ENCODE peak calls at places on chromosomes 16 and 17, in four cellular contexts. C, A, R and Z are unnamed samples.

GRCh38 chr16:75074920-75075687 is 41.5 kb downstream of the LDHD start:
- DNase-seq in C (no peak), A (no peak), R (no peak), Z (no peak)

GRCh38 chr17:66676421-66676820 is 158.5 kb upstream of the CACNG5 start:
- DNase-seq in C (no peak), A (no peak), R (peak; percentile 89), Z (no peak)

GRCh38 chr17:79201536-79202227 is 127.1 kb downstream of the ENGASE start:
- DNase-seq in C (no peak), A (no peak), R (no peak), Z (peak; percentile 70)

GRCh38 chr16:11325404-11326083 is 19.7 kb upstream of the RMI2 start:
- DNase-seq in C (no peak), A (no peak), R (no peak), Z (no peak)

GRCh38 chr16:17470002-17470870 is 524 bp downstream of the XYLT1 start:
- DNase-seq in C (no peak), A (no peak), R (no peak), Z (peak; percentile 28)

GRCh38 chr16:64742560-64742959 is 379.3 kb downstream of the CDH11 start:
- DNase-seq in C (no peak), A (no peak), R (no peak), Z (no peak)

GRCh38 chr16:85187447-85187846 is 75.2 kb upstream of the CIBAR2 start:
- DNase-seq in C (peak; percentile 85), A (no peak), R (no peak), Z (no peak)

GRCh38 chr17:2406271-2406902 is 5.5 kb upstream of the MNT start:
- DNase-seq in C (no peak), A (no peak), R (no peak), Z (no peak)

GRCh38 chr16:5234295-5235050 is 136.9 kb upstream of the EEF2KMT start:
- DNase-seq in C (peak; percentile 31), A (no peak), R (no peak), Z (no peak)

GRCh38 chr16:83494459-83494858 is 313.3 kb upstream of the HSBP1 start:
- DNase-seq in C (no peak), A (no peak), R (no peak), Z (no peak)

GRCh38 chr16:83701494-83701893 is 106.3 kb upstream of the HSBP1 start:
- DNase-seq in C (peak; percentile 90), A (peak; percentile 31), R (peak; percentile 8), Z (peak; percentile 26)

GRCh38 chr17:74746922-74747321 is 1.5 kb upstream of the NHERF1 start:
- DNase-seq in C (no peak), A (no peak), R (no peak), Z (no peak)

DNA sequence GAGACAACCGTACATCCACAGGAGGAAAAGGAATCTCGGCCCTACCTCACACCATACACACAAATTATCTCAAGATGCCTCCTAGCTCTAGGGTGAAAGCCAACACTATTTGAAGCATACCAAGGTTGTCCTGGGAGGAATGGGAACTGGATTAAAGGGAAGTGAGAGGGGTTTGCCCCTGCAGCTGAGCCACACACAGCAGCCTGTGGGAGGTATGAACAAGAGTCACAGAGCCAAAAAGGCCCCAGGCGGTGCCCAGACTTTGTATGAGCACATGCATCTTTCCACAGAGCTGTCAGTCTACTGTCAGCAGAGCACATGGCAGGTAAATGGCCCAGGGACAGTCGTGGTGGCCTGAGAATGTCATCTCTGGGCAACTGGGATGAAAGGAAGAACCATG is 31.0 kb upstream of the RCVRN start:
- DNase-seq in C (no peak), A (no peak), R (no peak), Z (no peak)
- H3K4me3 ChIP-seq in C (no peak overlapping the region), A (no peak overlapping the region), R (no peak overlapping the region), Z (no peak overlapping the region)

GRCh38 chr17:36578671-36579070 is 13.0 kb upstream of the DHRS11 start:
- DNase-seq in C (no peak), A (no peak), R (no peak), Z (no peak)
- H3K36me3 ChIP-seq in C (peaks cover 33% of the 10 kb centered on the region), A (peaks cover 48% of the 10 kb centered on the region), R (peaks cover 8% of the 10 kb centered on the region), Z (peaks cover 82% of the 10 kb centered on the region)

DNA sequence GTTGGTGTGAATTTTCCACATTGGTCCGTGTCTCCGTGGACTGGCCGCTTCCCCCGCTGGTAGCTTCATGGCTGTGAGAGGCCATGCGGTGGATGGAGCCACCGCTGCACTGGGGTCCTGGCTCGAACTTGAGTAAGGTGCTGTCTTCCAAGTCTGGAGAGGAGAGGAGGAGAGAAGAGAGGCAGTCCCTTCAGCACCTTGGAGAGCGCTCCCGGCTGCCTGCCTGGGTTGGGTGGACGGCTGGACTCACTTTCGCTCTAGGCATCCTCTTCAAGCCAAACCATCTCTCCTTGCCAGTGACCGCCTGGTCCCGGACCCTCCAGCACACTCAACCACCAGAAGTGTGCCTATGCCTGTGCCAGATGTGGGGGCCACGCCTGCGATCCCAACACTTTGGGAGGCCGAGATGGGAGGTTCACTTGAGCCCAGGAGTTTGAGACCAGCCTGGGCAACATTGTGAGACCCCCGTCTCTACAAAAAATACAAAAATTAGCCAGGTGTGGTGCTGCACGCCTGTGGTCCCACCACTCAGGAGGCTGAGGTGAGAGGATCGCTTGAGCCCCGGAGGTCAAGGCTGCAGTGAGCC is 6.2 kb downstream of the JPH3 start:
- DNase-seq in C (peak; percentile 89), A (peak; percentile 71), R (peak; percentile 17), Z (peak; percentile 35)
- H3K27me3 ChIP-seq in C (peaks cover 6% of the 10 kb centered on the region), A (peaks cover 72% of the 10 kb centered on the region), R (peaks cover 18% of the 10 kb centered on the region), Z (peaks cover 9% of the 10 kb centered on the region)

GRCh38 chr16:81939164-81940067 is 71.9 kb downstream of the SDR42E1 start:
- DNase-seq in C (peak; percentile 77), A (no peak), R (no peak), Z (no peak)

GRCh38 chr16:81936209-81936608 is 75.1 kb downstream of the SDR42E1 start:
- DNase-seq in C (no peak), A (no peak), R (no peak), Z (no peak)

GRCh38 chr16:81940781-81941560 is 70.3 kb downstream of the SDR42E1 start:
- DNase-seq in C (peak; percentile 52), A (no peak), R (no peak), Z (peak; percentile 67)

GRCh38 chr16:81938331-81939163 is 72.7 kb downstream of the SDR42E1 start:
- DNase-seq in C (no peak), A (no peak), R (no peak), Z (no peak)

DNA sequence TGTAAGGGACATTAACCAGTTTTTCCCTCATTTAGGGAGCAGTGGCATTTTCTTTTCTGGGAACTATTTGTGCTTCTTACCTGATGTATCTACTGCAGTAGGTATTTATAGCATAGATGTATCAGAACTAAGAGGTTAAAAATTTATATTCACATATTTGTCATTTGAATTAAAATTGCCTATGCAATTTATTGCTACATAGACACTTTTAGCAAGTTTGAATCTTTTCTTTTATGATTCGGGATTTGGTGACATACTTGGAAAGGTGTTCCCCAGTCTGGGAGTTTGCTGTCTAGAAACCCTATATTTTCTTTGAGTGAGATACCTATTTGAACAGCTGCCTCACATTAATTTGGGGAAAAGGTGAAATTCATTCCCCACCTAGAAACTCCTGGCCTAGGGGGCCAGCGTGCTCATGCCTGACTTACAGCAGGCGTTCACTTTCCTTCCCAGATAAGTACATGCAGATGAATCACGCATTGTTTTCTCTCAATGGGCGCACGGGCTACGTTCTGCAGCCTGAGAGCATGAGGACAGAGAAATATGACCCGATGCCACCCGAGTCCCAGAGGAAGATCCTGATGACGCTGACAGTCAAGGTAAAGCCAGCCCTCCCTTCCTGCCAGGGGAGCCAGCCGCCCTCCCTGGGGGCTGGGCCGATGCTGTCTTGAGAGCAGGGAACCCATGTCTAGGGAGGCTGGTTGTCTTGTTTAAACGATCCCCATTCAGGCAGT is 73.8 kb downstream of the SDR42E1 start:
- DNase-seq in C (no peak), A (no peak), R (no peak), Z (no peak)
- H3K4me3 ChIP-seq in C (no peak overlapping the region), A (no peak overlapping the region), R (no peak overlapping the region), Z (no peak overlapping the region)

DNA sequence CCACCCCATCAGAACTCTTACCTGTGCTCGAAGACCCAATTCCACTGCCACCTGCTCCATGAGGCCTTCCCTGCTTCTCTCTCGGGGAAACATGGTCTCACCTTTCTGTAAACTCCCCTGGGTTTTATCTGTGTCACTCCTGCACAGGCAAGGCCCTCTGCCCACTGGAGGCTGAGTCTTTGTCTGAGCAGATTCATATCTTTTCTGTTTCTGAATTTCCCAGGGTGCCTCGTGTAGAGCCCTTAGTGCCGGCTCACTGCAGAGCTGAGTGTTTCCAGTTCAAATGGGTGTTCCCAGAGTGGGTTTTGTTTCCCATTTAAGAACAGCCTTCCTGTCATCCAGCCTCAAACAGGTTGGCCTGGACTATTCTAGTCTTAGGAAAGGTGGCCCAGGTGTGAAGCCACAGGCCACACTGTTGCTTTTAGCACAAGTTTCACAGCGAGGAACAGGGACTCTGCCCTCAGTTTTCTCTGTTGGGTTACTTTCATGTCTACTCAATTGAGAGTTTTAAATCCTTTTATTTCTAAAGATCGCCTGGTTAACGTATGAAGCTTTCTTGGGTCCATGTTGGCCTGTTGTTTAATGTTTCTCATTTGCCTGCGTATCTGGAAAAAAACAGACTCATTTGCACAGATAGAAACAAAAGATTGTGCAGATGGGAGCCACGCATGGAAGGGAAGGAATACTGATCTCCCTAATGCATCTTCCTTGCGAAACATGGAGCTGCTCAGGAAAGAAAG is 228.7 kb downstream of the MSI2 start:
- DNase-seq in C (no peak), A (no peak), R (no peak), Z (no peak)
- H3K36me3 ChIP-seq in C (no peaks in the 10 kb centered on the region), A (no peaks in the 10 kb centered on the region), R (no peaks in the 10 kb centered on the region), Z (no peaks in the 10 kb centered on the region)

GRCh38 chr17:48723555-48724239 is 712 bp downstream of the PRAC2 start:
- DNase-seq in C (peak; percentile 88), A (no peak), R (peak; percentile 67), Z (peak; percentile 90)

GRCh38 chr17:48725005-48725293 is 2.0 kb downstream of the PRAC2 start:
- DNase-seq in C (no peak), A (no peak), R (no peak), Z (no peak)

GRCh38 chr17:48722924-48723554 is at the start of gene PRAC2:
- DNase-seq in C (peak; percentile 83), A (no peak), R (peak; percentile 86), Z (peak; percentile 84)

GRCh38 chr17:48725294-48726064 is 2.5 kb downstream of the PRAC2 start:
- DNase-seq in C (no peak), A (no peak), R (peak; percentile 44), Z (peak; percentile 59)

DNA sequence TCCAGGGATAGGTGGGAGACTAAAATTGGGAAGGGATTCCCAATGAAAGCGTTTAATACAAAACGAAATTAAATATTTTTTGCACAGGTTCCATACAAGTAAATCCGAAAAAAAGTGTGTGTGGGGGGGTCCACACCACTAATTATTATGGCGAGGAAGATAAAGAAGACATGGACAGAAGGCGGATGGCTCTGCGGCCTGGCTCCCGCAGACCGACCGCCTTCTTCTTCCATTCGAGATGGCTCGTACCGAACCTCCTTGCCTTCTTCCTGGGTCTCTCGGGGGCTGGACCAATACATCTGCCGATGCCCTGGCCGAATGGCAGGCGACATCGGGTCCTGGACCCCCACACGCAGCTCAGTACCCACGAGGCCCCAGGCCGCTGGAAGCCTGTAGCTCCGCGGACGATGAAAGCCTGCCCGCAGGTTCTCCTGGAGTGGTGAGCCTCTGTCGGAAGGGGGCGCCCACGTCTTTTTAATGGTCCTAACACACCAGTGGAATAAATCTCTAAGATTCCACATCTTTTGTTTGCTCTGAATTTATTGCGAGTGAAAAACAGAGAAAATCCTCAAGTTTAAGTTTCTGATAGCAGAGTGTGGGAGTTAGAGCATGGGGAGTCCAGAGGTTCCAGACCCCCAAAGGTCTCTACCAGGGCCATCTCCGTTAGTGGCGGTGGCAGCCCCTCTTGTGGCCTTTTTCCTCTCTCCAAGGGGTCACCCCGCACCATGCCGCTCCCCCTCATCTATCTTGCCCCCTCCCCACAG is 1.4 kb downstream of the PRAC2 start:
- DNase-seq in C (peak; percentile 87), A (peak; percentile 87), R (peak; percentile 94), Z (peak; percentile 88)
- H3K27me3 ChIP-seq in C (peaks cover 100% of the 10 kb centered on the region), A (peaks cover 100% of the 10 kb centered on the region), R (no peaks in the 10 kb centered on the region), Z (no peaks in the 10 kb centered on the region)